ENCODE peak calls at places on chromosomes 7 and 10, in four cellular contexts. E is WTC11, W is SK-N-SH, S is K562. H is an unnamed sample.

GRCh38 chr7:42400373-42400772 is 163.4 kb upstream of the GLI3 start:
- DNase-seq in E (no peak), W (no peak), S (no peak), H (no peak)

GRCh38 chr7:76296743-76297740 is 5.4 kb upstream of the HSPB1 start:
- DNase-seq in E (no peak), W (no peak), S (no peak), H (no peak)

GRCh38 chr10:60817135-60817805 is 39.0 kb downstream of the CDK1 start:
- DNase-seq in E (no peak), W (no peak), S (no peak), H (no peak)

GRCh38 chr7:25895792-25896171 is 256.2 kb upstream of the NFE2L3 start:
- DNase-seq in E (peak), W (no peak), S (no peak), H (no peak)

GRCh38 chr7:123871998-123872867 is 27.3 kb downstream of the HYAL4 start:
- DNase-seq in E (peak), W (peak), S (no peak), H (no peak)

GRCh38 chr7:32142649-32143048 is 72.4 kb upstream of the PDE1C start:
- DNase-seq in E (no peak), W (no peak), S (no peak), H (no peak)

GRCh38 chr7:25656071-25656470 is 427.8 kb upstream of the NPVF start:
- DNase-seq in E (no peak), W (no peak), S (no peak), H (no peak)

GRCh38 chr7:140294454-140294853 is 103.9 kb downstream of the SLC37A3 start:
- DNase-seq in E (no peak), W (no peak), S (no peak), H (peak)

GRCh38 chr7:70881470-70881869 is 250.5 kb upstream of the GALNT17 start:
- DNase-seq in E (no peak), W (peak), S (no peak), H (no peak)

GRCh38 chr7:351256-351655 is 61.3 kb downstream of the FOXL3 start:
- DNase-seq in E (no peak), W (no peak), S (no peak), H (no peak)

GRCh38 chr10:120586471-120586872 is 129.4 kb downstream of the PLPP4 start:
- DNase-seq in E (no peak), W (no peak), S (no peak), H (no peak)

GRCh38 chr10:78751716-78752115 is 317.1 kb upstream of the ZMIZ1 start:
- DNase-seq in E (no peak), W (no peak), S (no peak), H (no peak)

GRCh38 chr10:44978570-44979280 is at the start of gene DEPP1:
- DNase-seq in E (peak), W (peak), S (peak), H (no peak)

GRCh38 chr7:17546206-17546998 is 247.9 kb downstream of the AHR start:
- DNase-seq in E (no peak), W (no peak), S (no peak), H (no peak)

GRCh38 chr10:15251791-15252380 is 83.4 kb upstream of the NMT2 start:
- DNase-seq in E (no peak), W (no peak), S (no peak), H (no peak)

GRCh38 chr7:105916603-105917002 is 40.2 kb upstream of the ATXN7L1 start:
- DNase-seq in E (no peak), W (no peak), S (no peak), H (no peak)

GRCh38 chr10:16819436-16819835 is 2.2 kb upstream of the RSU1 start:
- DNase-seq in E (no peak), W (no peak), S (no peak), H (no peak)

GRCh38 chr7:30226593-30227268 is 57.7 kb upstream of the ZNRF2 start:
- DNase-seq in E (peak), W (peak), S (no peak), H (no peak)

GRCh38 chr7:64555046-64555445 is 7.8 kb downstream of the ZNF680 start:
- DNase-seq in E (no peak), W (no peak), S (no peak), H (no peak)

GRCh38 chr10:5518143-5518542 is 6.6 kb upstream of the CALML3 start:
- DNase-seq in E (no peak), W (no peak), S (no peak), H (no peak)

GRCh38 chr7:100589341-100589935 is 3.3 kb downstream of the FBXO24 start:
- DNase-seq in E (peak), W (no peak), S (no peak), H (no peak)

GRCh38 chr10:110305767-110306451 is 1.2 kb upstream of the SMNDC1 start:
- DNase-seq in E (no peak), W (peak), S (peak), H (peak)

GRCh38 chr7:38600746-38601145 is 30.4 kb downstream of the AMPH start:
- DNase-seq in E (no peak), W (no peak), S (no peak), H (no peak)

GRCh38 chr10:99808285-99808684 is 25.8 kb downstream of the ABCC2 start:
- DNase-seq in E (no peak), W (no peak), S (no peak), H (no peak)

GRCh38 chr7:134891262-134892001 is 94.9 kb upstream of the AGBL3 start:
- DNase-seq in E (peak), W (peak), S (no peak), H (no peak)

GRCh38 chr7:46681865-46682503 is 760.9 kb upstream of the IGFBP3 start:
- DNase-seq in E (no peak), W (no peak), S (no peak), H (no peak)

GRCh38 chr7:32415519-32415918 is 74.7 kb downstream of the LSM5 start:
- DNase-seq in E (no peak), W (no peak), S (no peak), H (no peak)

GRCh38 chr10:97534746-97535367 is 36.1 kb downstream of the UBTD1 start:
- DNase-seq in E (peak), W (peak), S (peak), H (no peak)

GRCh38 chr10:5395168-5395567 is 9.5 kb downstream of the TUBAL3 start:
- DNase-seq in E (no peak), W (no peak), S (no peak), H (no peak)

GRCh38 chr7:30974605-30975256 is 11.0 kb downstream of the GHRHR start:
- DNase-seq in E (peak), W (peak), S (peak), H (peak)

GRCh38 chr7:1942704-1943294 is 272.7 kb downstream of the ELFN1 start:
- DNase-seq in E (no peak), W (no peak), S (no peak), H (no peak)

GRCh38 chr10:113273877-113274829 is 278.7 kb upstream of the HABP2 start:
- DNase-seq in E (no peak), W (no peak), S (no peak), H (no peak)

GRCh38 chr10:72158174-72158573 is 57.6 kb upstream of the ANAPC16 start:
- DNase-seq in E (no peak), W (no peak), S (no peak), H (no peak)

GRCh38 chr7:150405584-150406310 is 26.6 kb downstream of the ZNF775 start:
- DNase-seq in E (peak), W (peak), S (peak), H (no peak)

GRCh38 chr7:96300487-96300886 is 21.4 kb downstream of the SLC25A13 start:
- DNase-seq in E (no peak), W (no peak), S (no peak), H (no peak)

GRCh38 chr10:22253578-22253882 is 35.7 kb upstream of the EBLN1 start:
- DNase-seq in E (peak), W (peak), S (no peak), H (no peak)

GRCh38 chr10:132303361-132304115 is 4.2 kb downstream of the STK32C start:
- DNase-seq in E (no peak), W (no peak), S (no peak), H (no peak)

GRCh38 chr7:88306590-88307048 is at the start of gene STEAP4:
- DNase-seq in E (peak), W (no peak), S (no peak), H (no peak)

GRCh38 chr10:81828251-81828650 is 46.7 kb upstream of the NRG3 start:
- DNase-seq in E (no peak), W (no peak), S (no peak), H (no peak)

GRCh38 chr7:104906032-104906431 is 108.0 kb upstream of the KMT2E start:
- DNase-seq in E (no peak), W (no peak), S (no peak), H (no peak)

GRCh38 chr7:117195361-117195760 is 127.5 kb downstream of the WNT2 start:
- DNase-seq in E (no peak), W (no peak), S (no peak), H (no peak)
- TF ChIP-seq USF1 in E (no peak), W (no peak), S (no peak), H (no peak)

DNA sequence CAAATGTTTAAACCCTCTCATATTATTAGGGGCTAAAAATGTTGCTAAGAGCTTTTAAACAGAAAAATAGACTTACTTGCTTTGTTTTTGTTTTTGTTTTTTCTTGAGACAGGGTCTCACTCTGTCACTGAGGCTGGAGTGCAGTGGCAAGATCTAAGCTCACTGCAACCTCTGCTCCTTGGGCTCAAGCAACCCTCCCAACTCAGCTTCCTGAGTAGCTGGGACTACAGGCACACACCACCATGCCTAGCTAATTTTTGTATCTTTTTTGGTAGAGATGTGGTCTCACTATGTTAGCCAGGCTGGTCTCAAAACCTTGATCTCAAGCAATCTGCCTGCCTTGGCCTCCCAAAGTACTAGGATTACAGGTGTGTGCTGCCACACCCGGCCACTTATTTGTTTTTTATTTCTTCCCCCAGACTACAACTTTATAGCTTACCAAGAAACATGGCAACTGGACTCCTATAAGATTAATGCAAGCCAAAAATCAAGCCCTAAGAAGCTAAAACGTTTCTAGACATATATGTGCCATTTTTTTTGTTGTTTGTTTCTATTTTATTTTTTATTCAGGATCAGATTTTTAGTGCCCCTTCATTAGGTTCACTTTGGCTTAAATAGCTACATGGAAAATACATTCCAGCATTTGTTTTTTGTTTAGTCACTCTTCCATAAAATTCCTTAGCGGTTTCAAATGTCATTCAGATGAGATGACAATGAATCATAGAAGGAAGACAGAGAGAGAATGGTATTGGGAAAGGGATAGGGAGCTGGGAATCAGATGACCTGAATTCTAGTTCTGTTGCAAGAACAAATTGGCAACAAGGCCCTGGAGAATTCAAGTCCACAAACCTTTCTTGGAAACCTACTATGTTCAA is 163.4 kb upstream of the MKLN1 start:
- DNase-seq in E (no peak), W (no peak), S (no peak), H (no peak)
- TF ChIP-seq USF1 in E (no peak), W (no peak), S (no peak), H (no peak)

DNA sequence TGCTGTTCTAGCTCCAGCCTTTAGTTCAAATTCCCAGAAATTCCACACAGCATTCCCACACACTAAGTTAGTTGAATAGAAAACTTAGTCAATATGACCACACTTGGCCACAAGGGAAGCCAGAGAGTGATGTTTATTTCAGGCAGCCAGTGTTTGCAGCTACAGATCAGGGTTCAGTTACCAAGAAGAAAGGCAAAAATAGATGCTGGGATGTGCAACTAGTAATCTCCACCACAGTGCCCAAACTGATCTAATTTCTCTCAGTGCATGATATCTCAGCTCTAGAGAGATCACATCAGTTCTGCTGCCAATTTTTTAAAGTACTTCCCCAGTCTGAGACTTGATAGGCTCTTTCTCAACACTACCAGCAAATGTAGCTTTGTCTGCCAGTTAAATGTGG is 17.6 kb downstream of the SLF2 start:
- DNase-seq in E (no peak), W (no peak), S (no peak), H (no peak)
- TF ChIP-seq USF1 in E (no peak), W (no peak), S (no peak), H (no peak)

DNA sequence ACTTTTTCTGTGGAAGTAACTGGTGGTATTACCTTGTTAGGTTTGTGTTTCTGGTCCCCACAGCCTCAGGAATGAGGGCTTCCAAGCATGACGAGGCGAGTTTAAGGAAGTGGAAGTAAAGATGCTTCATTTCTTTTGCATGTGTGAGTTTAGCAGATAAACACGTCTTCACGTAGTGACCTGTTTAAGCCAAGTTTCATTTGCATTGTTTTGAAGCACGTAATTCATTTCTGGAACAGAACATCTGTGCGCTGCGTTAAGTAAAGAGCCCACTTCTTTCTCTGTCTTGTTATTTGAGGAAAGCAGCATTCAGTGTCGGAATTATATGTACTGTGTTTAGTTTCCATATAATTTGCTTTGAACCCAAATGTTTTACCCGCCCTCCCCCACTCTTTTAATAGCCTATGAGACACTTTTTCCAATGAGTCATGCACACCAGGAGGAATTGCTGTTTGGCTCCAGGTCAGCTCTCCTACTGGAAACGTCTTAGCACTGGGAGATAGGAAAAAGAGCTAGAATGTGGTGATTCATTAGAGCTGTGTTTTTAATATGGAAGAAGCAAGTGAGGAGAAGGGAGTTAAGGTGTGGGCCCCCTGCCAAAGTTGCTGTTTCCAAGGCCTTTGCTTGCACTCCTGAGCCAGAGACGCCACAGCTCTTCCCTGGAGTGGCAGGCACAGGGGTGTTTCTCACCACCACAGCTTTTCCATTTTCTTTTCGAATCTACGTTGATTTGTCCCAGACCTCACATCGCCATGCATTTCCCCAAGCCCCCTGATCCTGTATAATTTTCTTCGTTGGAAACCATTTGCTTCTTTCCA is 36.8 kb downstream of the BTBD16 start:
- DNase-seq in E (no peak), W (no peak), S (no peak), H (peak)
- TF ChIP-seq USF1 in E (no peak), W (no peak), S (no peak), H (no peak)

DNA sequence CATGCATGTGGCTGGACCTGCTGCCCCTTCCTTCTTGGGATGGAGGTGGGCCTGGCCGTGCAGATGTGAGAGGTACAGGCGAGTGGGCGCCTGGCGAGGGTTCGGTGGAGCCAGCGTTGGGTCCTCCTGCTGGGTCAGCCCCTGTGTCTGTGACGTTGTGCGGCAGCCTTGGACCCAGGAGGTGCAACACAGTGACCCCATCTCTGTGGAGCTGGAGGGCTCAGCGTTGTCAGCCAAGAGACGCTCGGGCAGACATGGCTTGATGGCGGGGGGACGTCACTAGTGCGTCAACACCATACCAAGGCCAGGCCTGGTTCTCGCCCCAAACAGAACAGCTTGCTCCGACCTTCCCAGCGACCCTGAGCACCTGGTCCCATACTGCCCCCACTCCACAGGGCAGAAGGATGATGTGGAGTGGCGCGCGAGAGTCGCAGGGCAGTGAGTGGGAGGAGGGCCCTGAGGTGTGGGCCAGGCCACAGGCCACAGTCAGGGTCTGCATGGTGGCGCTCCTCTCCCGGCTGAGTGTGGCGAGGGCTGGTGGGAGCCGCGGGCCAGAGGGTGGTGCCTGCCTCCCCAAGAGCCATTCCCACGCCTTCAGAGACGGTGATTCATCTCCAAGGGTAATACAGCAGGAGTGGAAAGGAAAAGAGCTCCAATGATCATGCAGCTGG is 184.4 kb downstream of the DNAJB6 start:
- DNase-seq in E (peak), W (no peak), S (no peak), H (no peak)
- TF ChIP-seq USF1 in E (no peak), W (no peak), S (no peak), H (no peak)

DNA sequence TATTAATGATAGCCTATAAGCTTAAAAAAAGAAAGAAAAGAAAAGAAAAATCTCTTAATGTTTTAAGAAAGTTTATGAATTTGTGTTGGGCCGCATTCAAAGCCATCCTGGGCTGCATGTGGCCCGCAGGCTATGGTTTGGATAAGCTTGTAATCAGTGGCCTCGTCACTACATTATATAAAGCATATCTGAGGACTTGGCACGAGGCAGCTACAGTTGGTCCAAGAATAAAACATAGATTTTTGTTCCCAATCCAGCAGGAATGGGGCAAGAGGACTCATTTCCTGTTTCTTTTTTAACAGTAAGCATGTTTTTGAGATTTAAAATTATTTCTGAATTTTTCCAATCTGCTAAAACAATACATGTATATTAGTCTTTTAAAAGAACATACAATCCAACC is 28.6 kb downstream of the MCM10 start:
- DNase-seq in E (no peak), W (no peak), S (no peak), H (no peak)
- TF ChIP-seq USF1 in E (no peak), W (no peak), S (no peak), H (no peak)

GRCh38 chr7:101743995-101744360 is 73.4 kb upstream of the CUX1 start:
- DNase-seq in E (peak), W (no peak), S (no peak), H (no peak)

GRCh38 chr7:101740981-101741725 is 76.3 kb upstream of the CUX1 start:
- DNase-seq in E (no peak), W (no peak), S (no peak), H (peak)

GRCh38 chr7:101743241-101743994 is 74.0 kb upstream of the CUX1 start:
- DNase-seq in E (peak), W (peak), S (peak), H (no peak)

GRCh38 chr7:101736077-101736476 is 81.3 kb upstream of the CUX1 start:
- DNase-seq in E (no peak), W (peak), S (peak), H (no peak)

DNA sequence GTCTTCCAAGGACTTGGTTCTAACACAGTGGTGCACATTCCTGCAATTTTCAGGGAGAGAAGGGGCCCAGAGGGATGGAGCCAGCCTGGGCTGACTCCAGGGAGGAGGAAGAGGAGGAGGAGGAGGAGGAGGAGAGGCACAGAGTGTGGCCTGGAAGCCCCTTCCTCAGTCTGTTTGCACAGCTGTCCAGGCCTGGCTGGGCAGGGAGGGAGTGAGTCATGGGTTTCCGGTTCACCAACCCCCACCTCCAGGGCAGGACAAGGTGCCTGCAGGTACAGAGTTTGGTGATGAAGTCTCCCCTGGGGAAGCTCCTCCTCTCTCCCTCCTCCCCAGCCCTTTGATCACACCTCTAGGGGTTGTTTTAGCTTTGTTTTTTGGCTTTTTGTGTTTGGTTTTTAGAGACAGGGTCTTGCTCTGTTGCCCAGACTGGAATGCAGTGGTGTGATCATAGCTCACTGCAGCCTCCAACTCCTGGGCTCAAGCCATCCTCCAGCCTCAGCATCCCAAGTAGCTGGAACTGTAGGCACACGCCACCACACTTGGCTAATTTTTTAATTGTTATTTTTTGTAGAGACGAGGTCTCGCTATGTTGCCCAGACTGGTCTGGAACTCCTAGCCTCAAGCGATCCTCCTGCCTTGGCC is 77.5 kb upstream of the CUX1 start:
- DNase-seq in E (no peak), W (no peak), S (no peak), H (no peak)
- TF ChIP-seq USF1 in E (no peak), W (no peak), S (no peak), H (no peak)

GRCh38 chr10:49398000-49398861 is 2.3 kb upstream of the DRGX start:
- DNase-seq in E (peak), W (peak), S (peak), H (no peak)
- TF ChIP-seq USF1 in E (peak), W (no peak), S (no peak), H (no peak)

H was measured in GM12878.